ENCODE peak calls at places on chromosomes 12 and 14, in eight cellular contexts. One of them, this sample, is unnamed.

GRCh38 chr14:48936881-48937280 is 649.3 kb downstream of the RPS29 start:
- DNase-seq in activated CD8-positive, alpha-beta T cell treated with anti-CD3 and anti-CD28 coated beads for 36 hours: no peak
- DNase-seq in left ventricle myocardium inferior: no peak
- DNase-seq in astrocyte of the cerebellum: no peak
- DNase-seq in neural crest cell: no peak
- DNase-seq in tibial nerve: no peak
- DNase-seq in HCT116: no peak
- DNase-seq in suprapubic skin: no peak
- DNase-seq in this sample: no peak

GRCh38 chr12:10084733-10085132 is 14.1 kb downstream of the CLEC1A start:
- DNase-seq in activated CD8-positive, alpha-beta T cell treated with anti-CD3 and anti-CD28 coated beads for 36 hours: no peak
- DNase-seq in left ventricle myocardium inferior: no peak
- DNase-seq in astrocyte of the cerebellum: no peak
- DNase-seq in neural crest cell: no peak
- DNase-seq in tibial nerve: no peak
- DNase-seq in HCT116: no peak
- DNase-seq in suprapubic skin: no peak
- DNase-seq in this sample: no peak

GRCh38 chr12:125889742-125890141 is 824.5 kb downstream of the AACS start:
- DNase-seq in activated CD8-positive, alpha-beta T cell treated with anti-CD3 and anti-CD28 coated beads for 36 hours: no peak
- DNase-seq in left ventricle myocardium inferior: no peak
- DNase-seq in astrocyte of the cerebellum: peak
- DNase-seq in neural crest cell: no peak
- DNase-seq in tibial nerve: no peak
- DNase-seq in HCT116: no peak
- DNase-seq in suprapubic skin: no peak
- DNase-seq in this sample: no peak

GRCh38 chr14:77044776-77045569 is 16.5 kb upstream of the IRF2BPL start:
- DNase-seq in activated CD8-positive, alpha-beta T cell treated with anti-CD3 and anti-CD28 coated beads for 36 hours: no peak
- DNase-seq in left ventricle myocardium inferior: peak
- DNase-seq in astrocyte of the cerebellum: no peak
- DNase-seq in neural crest cell: no peak
- DNase-seq in tibial nerve: peak
- DNase-seq in HCT116: no peak
- DNase-seq in suprapubic skin: no peak
- DNase-seq in this sample: no peak

GRCh38 chr12:79174656-79175055 is 310.1 kb downstream of the SYT1 start:
- DNase-seq in activated CD8-positive, alpha-beta T cell treated with anti-CD3 and anti-CD28 coated beads for 36 hours: no peak
- DNase-seq in left ventricle myocardium inferior: no peak
- DNase-seq in astrocyte of the cerebellum: peak
- DNase-seq in neural crest cell: no peak
- DNase-seq in tibial nerve: no peak
- DNase-seq in HCT116: peak
- DNase-seq in suprapubic skin: no peak
- DNase-seq in this sample: no peak

GRCh38 chr12:71546322-71546861 is 106.8 kb downstream of the LGR5 start:
- DNase-seq in activated CD8-positive, alpha-beta T cell treated with anti-CD3 and anti-CD28 coated beads for 36 hours: peak
- DNase-seq in left ventricle myocardium inferior: no peak
- DNase-seq in astrocyte of the cerebellum: no peak
- DNase-seq in neural crest cell: no peak
- DNase-seq in tibial nerve: no peak
- DNase-seq in HCT116: no peak
- DNase-seq in suprapubic skin: no peak
- DNase-seq in this sample: no peak

GRCh38 chr12:18886962-18887361 is 149.0 kb downstream of the CAPZA3 start:
- DNase-seq in activated CD8-positive, alpha-beta T cell treated with anti-CD3 and anti-CD28 coated beads for 36 hours: no peak
- DNase-seq in left ventricle myocardium inferior: no peak
- DNase-seq in astrocyte of the cerebellum: no peak
- DNase-seq in neural crest cell: no peak
- DNase-seq in tibial nerve: no peak
- DNase-seq in HCT116: no peak
- DNase-seq in suprapubic skin: no peak
- DNase-seq in this sample: no peak

GRCh38 chr14:34857689-34858449 is 17.3 kb downstream of the BAZ1A start:
- DNase-seq in activated CD8-positive, alpha-beta T cell treated with anti-CD3 and anti-CD28 coated beads for 36 hours: peak
- DNase-seq in left ventricle myocardium inferior: no peak
- DNase-seq in astrocyte of the cerebellum: no peak
- DNase-seq in neural crest cell: no peak
- DNase-seq in tibial nerve: no peak
- DNase-seq in HCT116: no peak
- DNase-seq in suprapubic skin: no peak
- DNase-seq in this sample: no peak

GRCh38 chr12:95723693-95724384 is 66.7 kb downstream of the NTN4 start:
- DNase-seq in activated CD8-positive, alpha-beta T cell treated with anti-CD3 and anti-CD28 coated beads for 36 hours: no peak
- DNase-seq in left ventricle myocardium inferior: no peak
- DNase-seq in astrocyte of the cerebellum: no peak
- DNase-seq in neural crest cell: no peak
- DNase-seq in tibial nerve: no peak
- DNase-seq in HCT116: no peak
- DNase-seq in suprapubic skin: no peak
- DNase-seq in this sample: no peak

GRCh38 chr12:104889735-104890134 is 68.4 kb downstream of the SLC41A2 start:
- DNase-seq in activated CD8-positive, alpha-beta T cell treated with anti-CD3 and anti-CD28 coated beads for 36 hours: no peak
- DNase-seq in left ventricle myocardium inferior: no peak
- DNase-seq in astrocyte of the cerebellum: no peak
- DNase-seq in neural crest cell: no peak
- DNase-seq in tibial nerve: no peak
- DNase-seq in HCT116: no peak
- DNase-seq in suprapubic skin: no peak
- DNase-seq in this sample: no peak

GRCh38 chr12:11863988-11864387 is 206.8 kb upstream of the BCL2L14 start:
- DNase-seq in activated CD8-positive, alpha-beta T cell treated with anti-CD3 and anti-CD28 coated beads for 36 hours: no peak
- DNase-seq in left ventricle myocardium inferior: no peak
- DNase-seq in astrocyte of the cerebellum: no peak
- DNase-seq in neural crest cell: no peak
- DNase-seq in tibial nerve: no peak
- DNase-seq in HCT116: no peak
- DNase-seq in suprapubic skin: no peak
- DNase-seq in this sample: no peak

GRCh38 chr14:23703027-23703426 is 66.9 kb downstream of the DHRS2 start:
- DNase-seq in activated CD8-positive, alpha-beta T cell treated with anti-CD3 and anti-CD28 coated beads for 36 hours: no peak
- DNase-seq in left ventricle myocardium inferior: no peak
- DNase-seq in astrocyte of the cerebellum: no peak
- DNase-seq in neural crest cell: no peak
- DNase-seq in tibial nerve: no peak
- DNase-seq in HCT116: no peak
- DNase-seq in suprapubic skin: no peak
- DNase-seq in this sample: no peak

GRCh38 chr14:80638620-80639215 is 302.8 kb downstream of the CEP128 start:
- DNase-seq in activated CD8-positive, alpha-beta T cell treated with anti-CD3 and anti-CD28 coated beads for 36 hours: no peak
- DNase-seq in left ventricle myocardium inferior: no peak
- DNase-seq in astrocyte of the cerebellum: peak
- DNase-seq in neural crest cell: no peak
- DNase-seq in tibial nerve: no peak
- DNase-seq in HCT116: peak
- DNase-seq in suprapubic skin: no peak
- DNase-seq in this sample: no peak

GRCh38 chr14:80637726-80638619 is 303.6 kb downstream of the CEP128 start:
- DNase-seq in activated CD8-positive, alpha-beta T cell treated with anti-CD3 and anti-CD28 coated beads for 36 hours: no peak
- DNase-seq in left ventricle myocardium inferior: no peak
- DNase-seq in astrocyte of the cerebellum: no peak
- DNase-seq in neural crest cell: no peak
- DNase-seq in tibial nerve: no peak
- DNase-seq in HCT116: no peak
- DNase-seq in suprapubic skin: no peak
- DNase-seq in this sample: no peak

GRCh38 chr14:80634106-80634758 is 307.3 kb downstream of the CEP128 start:
- DNase-seq in activated CD8-positive, alpha-beta T cell treated with anti-CD3 and anti-CD28 coated beads for 36 hours: no peak
- DNase-seq in left ventricle myocardium inferior: no peak
- DNase-seq in astrocyte of the cerebellum: no peak
- DNase-seq in neural crest cell: no peak
- DNase-seq in tibial nerve: no peak
- DNase-seq in HCT116: no peak
- DNase-seq in suprapubic skin: no peak
- DNase-seq in this sample: no peak

DNA sequence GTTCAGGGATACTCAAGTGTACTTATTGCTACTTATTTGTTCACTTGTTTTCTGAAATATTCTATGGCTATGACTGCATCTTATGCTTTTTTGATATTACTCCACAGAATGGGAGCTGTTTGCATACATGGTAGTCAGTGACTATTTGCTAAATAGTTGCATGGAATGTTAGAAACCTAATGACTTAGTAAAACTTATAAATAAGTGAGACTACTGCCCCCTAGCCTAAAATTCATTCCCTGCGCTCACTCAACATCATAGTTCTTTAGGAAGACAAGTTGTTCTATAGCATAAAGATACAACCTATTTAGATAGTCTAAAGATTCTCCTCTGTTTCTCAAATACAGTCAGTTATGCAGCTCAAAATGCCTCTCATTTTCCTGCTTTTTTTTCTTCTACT is 305.5 kb downstream of the CEP128 start:
- DNase-seq in activated CD8-positive, alpha-beta T cell treated with anti-CD3 and anti-CD28 coated beads for 36 hours: peak
- DNase-seq in left ventricle myocardium inferior: no peak
- DNase-seq in astrocyte of the cerebellum: no peak
- DNase-seq in neural crest cell: no peak
- DNase-seq in tibial nerve: no peak
- DNase-seq in HCT116: no peak
- DNase-seq in suprapubic skin: no peak
- DNase-seq in this sample: no peak
- TF ChIP-seq CTCF in activated CD8-positive, alpha-beta T cell treated with anti-CD3 and anti-CD28 coated beads for 36 hours: no peak
- TF ChIP-seq CTCF in left ventricle myocardium inferior: no peak
- TF ChIP-seq CTCF in astrocyte of the cerebellum: peak
- TF ChIP-seq CTCF in neural crest cell: peak
- TF ChIP-seq CTCF in tibial nerve: no peak
- TF ChIP-seq CTCF in HCT116: peak
- TF ChIP-seq CTCF in suprapubic skin: no peak
- TF ChIP-seq CTCF in this sample: peak

DNA sequence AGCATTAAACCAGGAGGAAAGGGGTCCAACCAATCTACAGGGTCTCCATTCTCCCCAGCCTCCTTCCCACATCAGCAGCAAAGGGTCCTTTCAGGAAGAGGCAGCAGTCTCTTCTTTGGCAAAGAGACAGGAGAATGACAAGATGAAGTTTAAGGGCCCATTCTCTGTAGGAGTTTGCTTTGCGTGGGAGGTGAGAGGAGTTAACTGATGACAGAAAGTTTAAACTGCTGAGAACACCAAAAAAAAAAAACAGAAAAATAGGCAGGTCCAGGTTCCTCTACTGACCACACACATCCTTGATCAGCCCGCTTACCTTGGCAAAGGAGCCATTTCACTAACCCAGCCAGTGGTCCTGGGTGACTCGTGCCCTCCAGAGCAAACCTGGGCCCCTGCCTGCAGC is 5.7 kb downstream of the SLC6A13 start:
- DNase-seq in activated CD8-positive, alpha-beta T cell treated with anti-CD3 and anti-CD28 coated beads for 36 hours: no peak
- DNase-seq in left ventricle myocardium inferior: no peak
- DNase-seq in astrocyte of the cerebellum: no peak
- DNase-seq in neural crest cell: no peak
- DNase-seq in tibial nerve: no peak
- DNase-seq in HCT116: no peak
- DNase-seq in suprapubic skin: no peak
- DNase-seq in this sample: no peak
- TF ChIP-seq CTCF in activated CD8-positive, alpha-beta T cell treated with anti-CD3 and anti-CD28 coated beads for 36 hours: no peak
- TF ChIP-seq CTCF in left ventricle myocardium inferior: no peak
- TF ChIP-seq CTCF in astrocyte of the cerebellum: no peak
- TF ChIP-seq CTCF in neural crest cell: no peak
- TF ChIP-seq CTCF in tibial nerve: no peak
- TF ChIP-seq CTCF in HCT116: no peak
- TF ChIP-seq CTCF in suprapubic skin: no peak
- TF ChIP-seq CTCF in this sample: no peak

GRCh38 chr12:62647586-62647985 is 181.0 kb downstream of the MON2 start:
- DNase-seq in activated CD8-positive, alpha-beta T cell treated with anti-CD3 and anti-CD28 coated beads for 36 hours: no peak
- DNase-seq in left ventricle myocardium inferior: peak
- DNase-seq in astrocyte of the cerebellum: no peak
- DNase-seq in neural crest cell: no peak
- DNase-seq in tibial nerve: peak
- DNase-seq in HCT116: no peak
- DNase-seq in suprapubic skin: peak
- DNase-seq in this sample: no peak

GRCh38 chr12:62653304-62653703 is 186.7 kb downstream of the MON2 start:
- DNase-seq in activated CD8-positive, alpha-beta T cell treated with anti-CD3 and anti-CD28 coated beads for 36 hours: no peak
- DNase-seq in left ventricle myocardium inferior: no peak
- DNase-seq in astrocyte of the cerebellum: no peak
- DNase-seq in neural crest cell: no peak
- DNase-seq in tibial nerve: no peak
- DNase-seq in HCT116: no peak
- DNase-seq in suprapubic skin: no peak
- DNase-seq in this sample: no peak

GRCh38 chr12:62651138-62651537 is 184.5 kb downstream of the MON2 start:
- DNase-seq in activated CD8-positive, alpha-beta T cell treated with anti-CD3 and anti-CD28 coated beads for 36 hours: no peak
- DNase-seq in left ventricle myocardium inferior: no peak
- DNase-seq in astrocyte of the cerebellum: no peak
- DNase-seq in neural crest cell: no peak
- DNase-seq in tibial nerve: no peak
- DNase-seq in HCT116: no peak
- DNase-seq in suprapubic skin: no peak
- DNase-seq in this sample: no peak

GRCh38 chr12:62646566-62646965 is 179.9 kb downstream of the MON2 start:
- DNase-seq in activated CD8-positive, alpha-beta T cell treated with anti-CD3 and anti-CD28 coated beads for 36 hours: no peak
- DNase-seq in left ventricle myocardium inferior: no peak
- DNase-seq in astrocyte of the cerebellum: no peak
- DNase-seq in neural crest cell: no peak
- DNase-seq in tibial nerve: no peak
- DNase-seq in HCT116: no peak
- DNase-seq in suprapubic skin: no peak
- DNase-seq in this sample: no peak

GRCh38 chr12:62649412-62650116 is 182.9 kb downstream of the MON2 start:
- DNase-seq in activated CD8-positive, alpha-beta T cell treated with anti-CD3 and anti-CD28 coated beads for 36 hours: no peak
- DNase-seq in left ventricle myocardium inferior: no peak
- DNase-seq in astrocyte of the cerebellum: no peak
- DNase-seq in neural crest cell: no peak
- DNase-seq in tibial nerve: no peak
- DNase-seq in HCT116: no peak
- DNase-seq in suprapubic skin: no peak
- DNase-seq in this sample: no peak
- TF ChIP-seq CTCF in activated CD8-positive, alpha-beta T cell treated with anti-CD3 and anti-CD28 coated beads for 36 hours: no peak
- TF ChIP-seq CTCF in left ventricle myocardium inferior: no peak
- TF ChIP-seq CTCF in astrocyte of the cerebellum: no peak
- TF ChIP-seq CTCF in neural crest cell: no peak
- TF ChIP-seq CTCF in tibial nerve: no peak
- TF ChIP-seq CTCF in HCT116: no peak
- TF ChIP-seq CTCF in suprapubic skin: no peak
- TF ChIP-seq CTCF in this sample: no peak

GRCh38 chr12:26403601-26404000 is 208.2 kb downstream of the SSPN start:
- DNase-seq in activated CD8-positive, alpha-beta T cell treated with anti-CD3 and anti-CD28 coated beads for 36 hours: no peak
- DNase-seq in left ventricle myocardium inferior: no peak
- DNase-seq in astrocyte of the cerebellum: no peak
- DNase-seq in neural crest cell: no peak
- DNase-seq in tibial nerve: no peak
- DNase-seq in HCT116: no peak
- DNase-seq in suprapubic skin: no peak
- DNase-seq in this sample: no peak

GRCh38 chr12:26401874-26402273 is 206.5 kb downstream of the SSPN start:
- DNase-seq in activated CD8-positive, alpha-beta T cell treated with anti-CD3 and anti-CD28 coated beads for 36 hours: no peak
- DNase-seq in left ventricle myocardium inferior: no peak
- DNase-seq in astrocyte of the cerebellum: no peak
- DNase-seq in neural crest cell: no peak
- DNase-seq in tibial nerve: no peak
- DNase-seq in HCT116: no peak
- DNase-seq in suprapubic skin: no peak
- DNase-seq in this sample: no peak

GRCh38 chr12:26400627-26401026 is 205.3 kb downstream of the SSPN start:
- DNase-seq in activated CD8-positive, alpha-beta T cell treated with anti-CD3 and anti-CD28 coated beads for 36 hours: no peak
- DNase-seq in left ventricle myocardium inferior: no peak
- DNase-seq in astrocyte of the cerebellum: no peak
- DNase-seq in neural crest cell: no peak
- DNase-seq in tibial nerve: no peak
- DNase-seq in HCT116: no peak
- DNase-seq in suprapubic skin: no peak
- DNase-seq in this sample: no peak

GRCh38 chr12:26406391-26406790 is 211.0 kb downstream of the SSPN start:
- DNase-seq in activated CD8-positive, alpha-beta T cell treated with anti-CD3 and anti-CD28 coated beads for 36 hours: no peak
- DNase-seq in left ventricle myocardium inferior: no peak
- DNase-seq in astrocyte of the cerebellum: no peak
- DNase-seq in neural crest cell: no peak
- DNase-seq in tibial nerve: no peak
- DNase-seq in HCT116: no peak
- DNase-seq in suprapubic skin: no peak
- DNase-seq in this sample: no peak

GRCh38 chr12:26402648-26403047 is 207.3 kb downstream of the SSPN start:
- DNase-seq in activated CD8-positive, alpha-beta T cell treated with anti-CD3 and anti-CD28 coated beads for 36 hours: peak
- DNase-seq in left ventricle myocardium inferior: no peak
- DNase-seq in astrocyte of the cerebellum: no peak
- DNase-seq in neural crest cell: no peak
- DNase-seq in tibial nerve: no peak
- DNase-seq in HCT116: peak
- DNase-seq in suprapubic skin: no peak
- DNase-seq in this sample: no peak
- TF ChIP-seq CTCF in activated CD8-positive, alpha-beta T cell treated with anti-CD3 and anti-CD28 coated beads for 36 hours: no peak
- TF ChIP-seq CTCF in left ventricle myocardium inferior: peak
- TF ChIP-seq CTCF in astrocyte of the cerebellum: no peak
- TF ChIP-seq CTCF in neural crest cell: no peak
- TF ChIP-seq CTCF in tibial nerve: no peak
- TF ChIP-seq CTCF in HCT116: peak
- TF ChIP-seq CTCF in suprapubic skin: no peak
- TF ChIP-seq CTCF in this sample: no peak

This sample was measured in chondrocyte.